ENCODE peak calls at places on chromosomes 11 and 22, in seven cellular contexts. X, K, M, F, O, E and P are unnamed samples.

GRCh38 chr11:35141538-35141937 is 2.6 kb downstream of the CD44 start:
- DNase-seq in X (no peak), K (no peak), M (no peak), F (peak; percentile 60), O (peak; percentile 96), E (peak; percentile 86), P (no peak)

GRCh38 chr22:18091478-18091877 is 13.7 kb downstream of the PEX26 start:
- DNase-seq in X (no peak), K (no peak), M (no peak), F (no peak), O (no peak), E (no peak), P (no peak)

GRCh38 chr22:45096256-45096907 is 67.3 kb upstream of the NUP50 start:
- DNase-seq in X (no peak), K (peak; percentile 64), M (peak; percentile 49), F (peak; percentile 58), O (no peak), E (no peak), P (peak; percentile 56)

GRCh38 chr11:71330996-71331395 is 78.6 kb upstream of the SHANK2 start:
- DNase-seq in X (no peak), K (no peak), M (no peak), F (peak; percentile 11), O (no peak), E (peak; percentile 21), P (no peak)

GRCh38 chr22:45742866-45743450 is 71.3 kb downstream of the ATXN10 start:
- DNase-seq in X (no peak), K (no peak), M (peak; percentile 2), F (peak; percentile 30), O (no peak), E (no peak), P (no peak)

GRCh38 chr11:57668467-57668890 is 565 bp downstream of the ZDHHC5 start:
- DNase-seq in X (no peak), K (no peak), M (peak; percentile 36), F (no peak), O (no peak), E (no peak), P (no peak)

GRCh38 chr11:134524876-134525845 is 113.1 kb upstream of the B3GAT1 start:
- DNase-seq in X (no peak), K (no peak), M (no peak), F (no peak), O (no peak), E (peak; percentile 40), P (no peak)

GRCh38 chr22:49825436-49825835 is 2.2 kb downstream of the BRD1 start:
- DNase-seq in X (no peak), K (no peak), M (no peak), F (no peak), O (no peak), E (no peak), P (no peak)

GRCh38 chr11:126354631-126355323 is 709 bp upstream of the ST3GAL4 start:
- DNase-seq in X (no peak), K (no peak), M (peak; percentile 55), F (no peak), O (no peak), E (peak; percentile 53), P (peak; percentile 39)

GRCh38 chr11:117998201-117998579 is 12.0 kb downstream of the IL10RA start:
- DNase-seq in X (no peak), K (no peak), M (no peak), F (no peak), O (no peak), E (no peak), P (no peak)

DNA sequence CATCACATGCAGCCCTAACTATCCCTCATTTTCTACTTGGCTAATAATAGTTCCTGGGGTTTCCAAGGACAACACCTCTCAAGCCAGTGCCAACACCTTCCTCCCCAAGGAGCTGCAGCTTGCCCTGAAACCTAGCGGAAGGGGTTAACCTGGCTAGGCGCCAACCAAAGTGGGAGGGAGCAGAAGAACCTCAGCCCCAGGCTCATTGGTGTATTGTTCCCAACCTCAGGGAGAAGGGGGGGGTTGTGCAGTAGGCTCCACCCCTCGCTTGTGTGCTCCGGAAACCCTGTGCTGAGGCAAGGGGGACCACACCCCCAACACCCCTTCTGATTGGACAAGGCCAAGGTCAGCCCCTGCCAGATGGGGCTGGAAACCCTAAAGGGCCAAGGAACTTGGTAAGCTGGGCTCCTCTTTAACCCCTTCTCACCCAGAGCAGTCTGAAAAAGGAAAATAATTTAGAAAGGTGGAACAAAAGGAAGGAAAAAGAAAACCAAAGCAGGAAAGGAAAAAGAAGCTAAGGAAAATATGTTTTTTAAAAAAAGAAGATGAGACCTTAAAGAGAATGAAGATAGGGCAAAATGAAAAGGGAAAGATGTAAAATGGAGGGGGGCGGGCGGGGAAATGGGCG is 2.5 kb downstream of the MTA2 start:
- DNase-seq in X (peak; percentile 96), K (peak; percentile 97), M (peak; percentile 99), F (peak; percentile 89), O (peak; percentile 98), E (peak; percentile 99), P (peak; percentile 95)
- TF ChIP-seq EP300 in X (peak; percentile 7), K (no peak), M (peak; percentile 30), F (no peak), O (no peak), E (no peak), P (no peak)

DNA sequence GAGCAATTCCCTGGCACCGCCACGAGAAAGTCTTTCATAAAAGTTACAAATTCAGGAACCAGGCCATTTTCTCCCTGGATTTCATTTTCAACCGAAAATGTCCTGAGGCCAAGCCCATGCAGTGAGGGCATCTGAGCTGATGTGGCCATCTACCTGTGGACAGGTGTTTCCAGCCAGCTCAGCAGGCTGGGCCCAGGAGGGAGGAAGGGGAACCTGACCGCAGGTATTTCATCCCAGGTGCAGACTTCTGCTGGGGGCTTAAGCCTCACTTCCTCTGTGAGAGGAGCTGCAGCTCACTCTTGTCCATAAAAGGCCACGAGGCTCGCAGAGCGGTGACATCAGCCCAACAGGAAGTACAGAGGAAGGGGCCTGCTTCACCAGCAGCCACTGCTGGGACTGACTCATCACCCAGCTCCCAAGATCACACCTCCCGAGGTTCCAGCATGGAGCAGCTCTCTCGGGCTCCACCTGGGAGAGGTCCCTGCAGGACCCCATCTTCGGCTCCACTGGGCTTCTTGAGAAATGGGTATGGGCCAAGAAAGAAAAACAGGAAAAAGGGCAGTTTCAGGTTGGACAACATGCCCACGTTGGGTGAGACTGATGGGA is 56.4 kb downstream of the MYH9 start:
- DNase-seq in X (peak; percentile 65), K (peak; percentile 67), M (peak; percentile 83), F (peak; percentile 79), O (peak; percentile 97), E (peak; percentile 96), P (no peak)
- TF ChIP-seq EP300 in X (no peak), K (peak; percentile 15), M (peak; percentile 66), F (no peak), O (no peak), E (no peak), P (no peak)

GRCh38 chr22:26409705-26410376 is 19.2 kb upstream of the ASPHD2 start:
- DNase-seq in X (no peak), K (no peak), M (no peak), F (no peak), O (no peak), E (no peak), P (no peak)
- TF ChIP-seq EP300 in X (no peak), K (no peak), M (no peak), F (no peak), O (no peak), E (no peak), P (no peak)

DNA sequence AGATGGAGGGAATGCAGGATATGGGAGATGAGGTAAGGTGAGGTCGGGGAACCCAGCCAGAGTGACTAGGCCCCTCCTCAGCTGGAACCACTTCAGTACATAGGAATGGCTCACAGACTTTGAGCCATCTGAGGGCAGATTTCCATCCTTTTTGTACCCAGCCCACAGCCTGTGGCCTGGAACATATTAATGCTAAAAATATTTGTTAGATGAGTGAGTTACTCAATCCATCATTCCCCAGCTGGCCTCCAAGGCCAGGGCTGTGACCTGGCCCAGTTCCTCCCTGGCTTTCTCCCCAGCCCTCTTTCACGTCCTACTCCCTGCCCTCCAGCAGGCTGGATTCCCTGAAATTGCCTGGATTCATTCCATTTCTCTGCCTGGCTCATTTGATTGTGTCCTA is 57.2 kb upstream of the PRDM11 start:
- DNase-seq in X (no peak), K (no peak), M (no peak), F (peak; percentile 33), O (peak; percentile 97), E (peak; percentile 94), P (peak; percentile 51)
- TF ChIP-seq EP300 in X (no peak), K (no peak), M (no peak), F (no peak), O (peak; percentile 57), E (peak; percentile 74), P (peak; percentile 16)

GRCh38 chr11:1047576-1048156 is 11.1 kb upstream of the MUC6 start:
- DNase-seq in X (no peak), K (no peak), M (no peak), F (no peak), O (no peak), E (peak; percentile 38), P (peak; percentile 4)
- TF ChIP-seq EP300 in X (no peak), K (no peak), M (no peak), F (no peak), O (no peak), E (no peak), P (no peak)

DNA sequence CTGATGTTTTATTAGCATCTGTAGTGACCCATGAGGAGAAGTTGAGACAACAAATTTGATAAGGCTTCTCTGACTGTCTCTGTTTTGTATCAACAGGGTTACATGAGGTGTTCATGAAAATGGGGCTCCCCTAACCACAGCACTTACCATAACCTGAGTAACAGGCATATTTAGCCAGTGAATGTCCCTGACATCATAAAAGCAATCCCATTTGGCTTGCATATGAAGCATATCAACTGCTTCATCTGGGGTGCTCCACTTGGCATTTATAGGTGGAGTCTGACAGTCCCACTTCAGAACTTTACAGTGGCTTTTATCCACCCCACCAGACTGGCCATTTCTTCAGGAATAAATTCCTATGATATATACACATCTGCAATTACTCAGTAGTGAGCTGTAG is 257.6 kb downstream of the LUZP2 start:
- DNase-seq in X (no peak), K (no peak), M (no peak), F (no peak), O (no peak), E (no peak), P (no peak)
- TF ChIP-seq EP300 in X (no peak), K (no peak), M (no peak), F (no peak), O (no peak), E (no peak), P (no peak)

GRCh38 chr11:12235945-12236743 is 125.8 kb downstream of the MICAL2 start:
- DNase-seq in X (no peak), K (peak; percentile 58), M (peak; percentile 73), F (peak; percentile 44), O (no peak), E (no peak), P (no peak)
- TF ChIP-seq EP300 in X (no peak), K (no peak), M (no peak), F (no peak), O (no peak), E (no peak), P (no peak)

DNA sequence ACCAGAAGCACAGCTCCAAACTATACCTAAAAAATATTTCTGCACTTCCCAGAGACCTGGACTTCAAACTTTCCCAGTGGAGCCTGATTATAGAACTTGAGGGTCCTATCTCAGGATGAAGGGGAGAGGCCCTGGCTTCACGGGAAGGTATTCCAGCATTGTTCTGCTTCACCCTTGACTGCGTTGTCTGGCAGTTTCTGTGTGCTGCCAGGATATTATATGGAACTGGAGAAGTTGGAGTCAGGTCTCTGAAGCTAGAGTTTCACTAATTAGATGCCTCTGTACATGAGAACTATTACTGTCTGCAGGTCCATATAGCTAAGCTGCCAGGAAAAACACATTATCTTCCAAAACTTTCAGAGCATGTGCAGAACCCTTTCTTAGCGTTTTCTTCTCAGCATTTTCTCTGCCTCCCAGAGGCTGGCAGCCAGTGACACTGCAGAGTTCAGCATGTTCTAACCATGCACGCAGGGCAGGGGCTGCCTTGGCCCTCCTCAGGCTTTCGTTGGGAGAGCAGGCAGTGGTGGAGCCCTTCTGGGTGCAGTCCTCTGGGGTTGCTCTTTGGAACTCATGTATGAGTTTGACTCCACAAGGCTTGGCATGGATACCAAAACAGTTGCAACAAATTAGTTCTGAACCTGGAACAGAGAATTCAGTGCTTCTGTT is 99.3 kb downstream of the CWC15 start:
- DNase-seq in X (no peak), K (no peak), M (no peak), F (no peak), O (peak; percentile 74), E (no peak), P (no peak)
- TF ChIP-seq EP300 in X (no peak), K (no peak), M (no peak), F (no peak), O (no peak), E (no peak), P (no peak)